ENCODE peak calls at places on chromosomes 5 and 9, in nine cellular contexts. D is A549, I is stomach, F is tibial nerve, U is upper lobe of left lung, L is HepG2, Q is transverse colon, P is esophagus muscularis mucosa, W is GM12878. G is an unnamed sample.

GRCh38 chr5:7671420-7671819 is 179.5 kb downstream of the CFAP90 start:
- DNase-seq in F (no peak), L (no peak), U (no peak), P (no peak), W (no peak), D (no peak), Q (no peak), I (no peak), G (no peak)

GRCh38 chr9:77163889-77164288 is 13.4 kb upstream of the VPS13A start:
- DNase-seq in L (no peak), I (no peak), D (no peak), F (no peak), P (no peak), W (no peak), U (no peak), Q (no peak), G (no peak)

GRCh38 chr5:149035282-149035882 is 27.5 kb downstream of the SH3TC2 start:
- DNase-seq in W (no peak), D (peak), P (peak), U (peak), Q (peak), I (peak), F (peak), L (peak), G (peak)

GRCh38 chr9:95725045-95725444 is 150.4 kb upstream of the ERCC6L2 start:
- DNase-seq in U (no peak), W (no peak), D (no peak), L (peak), F (no peak), P (no peak), I (no peak), Q (no peak), G (no peak)

GRCh38 chr5:107796797-107797196 is 126.1 kb upstream of the EFNA5 start:
- DNase-seq in P (no peak), U (no peak), Q (no peak), W (no peak), D (no peak), F (no peak), L (no peak), I (no peak), G (no peak)

GRCh38 chr9:89413963-89414638 is 83.8 kb downstream of the SEMA4D start:
- DNase-seq in I (no peak), F (no peak), P (no peak), U (no peak), Q (no peak), L (no peak), W (no peak), D (no peak), G (no peak)

GRCh38 chr5:43389679-43390329 is 22.4 kb downstream of the CCL28 start:
- DNase-seq in U (no peak), L (peak), W (peak), P (peak), F (peak), D (peak), I (peak), Q (peak), G (no peak)

GRCh38 chr9:98430535-98430934 is 175.1 kb upstream of the TBC1D2 start:
- DNase-seq in F (peak), L (no peak), D (no peak), W (no peak), Q (peak), U (no peak), P (no peak), I (no peak), G (no peak)

GRCh38 chr5:79976759-79977515 is 14.1 kb downstream of the MTX3 start:
- DNase-seq in F (no peak), L (no peak), D (no peak), Q (no peak), W (no peak), U (no peak), I (no peak), P (no peak), G (no peak)

GRCh38 chr5:149450199-149450598 is 71.1 kb upstream of the IL17B start:
- DNase-seq in I (peak), D (no peak), Q (peak), F (no peak), W (no peak), U (no peak), P (no peak), L (no peak), G (peak)

GRCh38 chr5:553874-554273 is 29.6 kb upstream of the SLC9A3 start:
- DNase-seq in L (no peak), F (no peak), D (peak), U (peak), Q (peak), P (no peak), W (no peak), I (peak), G (peak)

GRCh38 chr5:111999286-111999685 is 242.3 kb upstream of the NREP start:
- DNase-seq in U (no peak), W (no peak), P (no peak), F (no peak), Q (no peak), L (no peak), D (no peak), I (no peak), G (no peak)

GRCh38 chr5:141100243-141100805 is at the start of gene PCDHB3:
- DNase-seq in W (no peak), P (no peak), D (peak), L (peak), F (peak), Q (no peak), U (no peak), I (no peak), G (peak)

GRCh38 chr5:57900356-57900944 is 417.8 kb upstream of the ACTBL2 start:
- DNase-seq in I (no peak), L (no peak), Q (no peak), P (no peak), D (no peak), F (no peak), U (no peak), W (no peak), G (no peak)

GRCh38 chr9:123561055-123561454 is 205.1 kb downstream of the CRB2 start:
- DNase-seq in D (no peak), I (no peak), U (no peak), Q (no peak), P (no peak), L (no peak), F (no peak), W (no peak), G (no peak)

GRCh38 chr9:35660966-35661413 is 2.9 kb downstream of the CCDC107 start:
- DNase-seq in L (peak), F (no peak), U (peak), Q (peak), P (no peak), D (peak), I (peak), W (no peak), G (no peak)

GRCh38 chr9:127714916-127715442 is 484 bp downstream of the PTRH1 start:
- DNase-seq in I (peak), W (no peak), U (peak), F (no peak), L (no peak), Q (peak), D (no peak), P (no peak), G (no peak)

GRCh38 chr9:92384373-92384772 is 20.0 kb downstream of the OGN start:
- DNase-seq in W (no peak), Q (no peak), I (no peak), D (no peak), U (no peak), F (no peak), L (no peak), P (no peak), G (no peak)

GRCh38 chr9:79120533-79121315 is 451.0 kb upstream of the TLE4 start:
- DNase-seq in F (no peak), Q (no peak), U (no peak), I (no peak), L (no peak), D (no peak), P (no peak), W (no peak), G (no peak)

GRCh38 chr5:33892419-33893151 is 795 bp upstream of the ADAMTS12 start:
- DNase-seq in D (peak), I (peak), W (no peak), L (peak), Q (peak), U (no peak), P (no peak), F (peak), G (peak)

GRCh38 chr5:41336471-41336870 is 123.1 kb upstream of the C6 start:
- DNase-seq in W (no peak), F (no peak), P (no peak), Q (no peak), I (no peak), D (no peak), L (no peak), U (no peak), G (no peak)

GRCh38 chr5:87900419-87900818 is 368.2 kb downstream of the TMEM161B start:
- DNase-seq in W (no peak), P (no peak), I (no peak), Q (no peak), D (no peak), U (no peak), F (no peak), L (no peak), G (no peak)

GRCh38 chr5:77560677-77561263 is 68.7 kb upstream of the WDR41 start:
- DNase-seq in L (peak), P (no peak), F (no peak), W (peak), U (no peak), D (peak), I (no peak), Q (no peak), G (no peak)

GRCh38 chr5:138352071-138352721 is at the start of gene KDM3B:
- DNase-seq in I (peak), Q (peak), D (peak), L (peak), F (peak), U (peak), W (peak), P (no peak), G (peak)

GRCh38 chr9:90547896-90548295 is 94.7 kb downstream of the DIRAS2 start:
- DNase-seq in L (no peak), D (no peak), P (no peak), F (no peak), I (no peak), U (no peak), Q (no peak), W (no peak), G (no peak)

GRCh38 chr9:105458404-105458803 is 10.6 kb downstream of the FSD1L start:
- DNase-seq in Q (no peak), I (no peak), U (no peak), D (no peak), W (no peak), F (no peak), L (no peak), P (no peak), G (no peak)

GRCh38 chr5:143395638-143396352 is 7.7 kb downstream of the NR3C1 start:
- DNase-seq in W (no peak), P (no peak), U (no peak), F (no peak), D (no peak), L (no peak), I (no peak), Q (no peak), G (no peak)

GRCh38 chr5:154461531-154461930 is 15.7 kb downstream of the SAP30L start:
- DNase-seq in L (no peak), U (no peak), W (no peak), F (no peak), Q (no peak), D (peak), I (no peak), P (no peak), G (no peak)

GRCh38 chr5:64690417-64691151 is at the start of gene SHISAL2B:
- DNase-seq in P (no peak), U (peak), L (no peak), I (no peak), D (peak), F (no peak), Q (no peak), W (no peak), G (peak)

GRCh38 chr9:106921341-106921899 is 58.5 kb downstream of the ZNF462 start:
- DNase-seq in I (no peak), L (peak), D (no peak), Q (peak), U (no peak), W (no peak), F (peak), P (no peak), G (peak)

GRCh38 chr5:158546080-158546479 is 553.6 kb downstream of the EBF1 start:
- DNase-seq in F (no peak), L (no peak), W (no peak), I (no peak), P (no peak), D (no peak), U (no peak), Q (no peak), G (no peak)

GRCh38 chr5:64074533-64074932 is 91.1 kb upstream of the RNF180 start:
- DNase-seq in L (peak), W (no peak), Q (no peak), P (no peak), D (peak), U (no peak), F (no peak), I (no peak), G (no peak)

GRCh38 chr5:18985397-18985796 is 1002.6 kb downstream of the CDH18 start:
- DNase-seq in L (no peak), F (no peak), P (no peak), I (no peak), W (no peak), U (no peak), D (no peak), Q (no peak), G (no peak)

GRCh38 chr5:54760182-54760935 is 225.0 kb downstream of the ESM1 start:
- DNase-seq in W (no peak), U (no peak), P (peak), Q (no peak), F (no peak), L (no peak), I (no peak), D (no peak), G (no peak)

GRCh38 chr5:99437986-99438385 is 509.2 kb upstream of the CHD1 start:
- DNase-seq in L (no peak), U (no peak), I (no peak), D (no peak), P (no peak), Q (no peak), F (no peak), W (no peak), G (no peak)

GRCh38 chr9:102975246-102975645 is 19.9 kb upstream of the CYLC2 start:
- DNase-seq in I (no peak), U (no peak), D (no peak), W (no peak), L (no peak), Q (no peak), F (no peak), P (no peak), G (no peak)

DNA sequence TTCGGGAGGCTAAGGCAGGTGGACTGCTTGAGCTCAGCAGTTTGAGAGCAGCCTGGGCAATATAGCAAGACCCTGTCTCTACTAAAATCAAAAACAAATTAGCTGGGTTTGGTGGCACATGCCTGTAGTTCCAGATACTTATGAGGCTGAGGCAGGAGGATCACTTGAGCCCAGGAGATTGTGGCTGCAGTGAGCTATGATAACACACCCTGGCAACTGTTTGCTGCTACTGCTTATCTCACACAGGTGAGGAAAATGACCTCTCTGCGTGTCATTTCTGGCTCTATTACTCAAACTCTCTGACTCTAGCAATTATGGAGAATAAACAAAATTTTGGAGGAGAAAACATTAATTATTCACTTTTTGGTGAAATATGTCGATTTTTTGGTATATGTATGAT is 45.3 kb upstream of the TMC1 start:
- DNase-seq in D (no peak), I (peak), Q (no peak), W (no peak), F (no peak), U (no peak), L (no peak), P (no peak), G (no peak)
- TF ChIP-seq EP300 in D (no peak), I (no peak), Q (no peak), W (no peak), F (no peak), U (no peak), L (no peak), P (no peak), G (no peak)

DNA sequence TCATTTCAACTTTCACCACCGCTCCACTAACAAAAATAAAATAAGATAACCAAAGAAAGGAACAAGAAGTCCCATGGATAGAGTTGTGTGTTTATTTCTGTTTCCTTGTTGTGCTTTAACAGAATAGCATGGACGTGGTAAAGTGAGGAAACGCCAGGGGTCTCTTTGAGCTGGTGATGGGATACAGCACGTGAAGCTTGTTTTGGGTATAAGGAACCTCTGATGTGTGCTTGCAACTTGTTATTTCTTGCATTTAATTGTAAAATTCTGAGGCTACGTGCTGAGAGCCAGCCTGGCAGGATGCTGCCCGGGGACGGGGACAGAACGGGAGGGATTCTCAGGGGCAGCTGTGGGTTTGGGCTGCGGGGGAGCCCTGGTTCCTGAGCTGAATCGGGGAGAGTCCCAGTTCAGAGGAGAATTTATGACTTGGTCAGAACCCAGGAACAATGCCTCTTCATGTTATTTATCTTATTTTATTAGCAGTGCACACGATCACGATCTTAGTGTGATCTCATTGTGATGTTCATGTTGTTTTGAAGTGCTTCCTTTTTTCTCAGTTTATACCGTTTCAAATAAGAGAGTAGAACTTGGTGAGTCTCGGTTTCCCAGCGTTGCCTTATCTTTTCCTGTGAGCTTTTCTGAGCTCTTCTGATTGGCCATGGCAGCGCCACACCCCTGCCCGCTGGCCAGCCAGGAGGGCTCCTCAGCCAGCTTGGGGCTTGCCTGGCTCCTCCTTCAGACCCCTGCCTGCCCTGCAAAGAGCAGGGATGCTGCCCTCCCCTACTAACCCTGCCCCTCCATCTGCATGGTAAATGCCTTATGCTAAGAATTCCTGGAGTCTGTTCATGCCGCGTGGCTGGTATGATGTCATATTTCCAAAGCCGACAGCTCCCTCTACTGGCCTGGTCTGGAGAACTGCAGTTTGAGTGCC is 63.6 kb downstream of the ANKRD33B start:
- DNase-seq in F (peak), D (peak), P (peak), Q (peak), L (peak), W (peak), U (peak), I (peak), G (peak)
- TF ChIP-seq POLR2A in F (no peak), D (no peak), P (no peak), Q (no peak), L (no peak), W (peak), U (no peak), I (no peak), G (no peak)

GRCh38 chr5:156647034-156647451 is 203.1 kb upstream of the PPP1R2B start:
- DNase-seq in P (no peak), D (peak), L (peak), F (no peak), I (no peak), W (no peak), Q (no peak), U (no peak), G (no peak)
- TF ChIP-seq EP300 in P (no peak), D (no peak), L (no peak), F (no peak), I (no peak), W (no peak), Q (no peak), U (no peak), G (no peak)

GRCh38 chr5:56567278-56567677 is 248.1 kb upstream of the MAP3K1 start:
- DNase-seq in L (no peak), Q (no peak), F (no peak), U (no peak), W (no peak), P (no peak), I (no peak), D (no peak), G (no peak)

GRCh38 chr5:56565693-56566092 is 249.7 kb upstream of the MAP3K1 start:
- DNase-seq in I (no peak), F (no peak), Q (no peak), U (no peak), L (no peak), P (no peak), D (no peak), W (no peak), G (no peak)

GRCh38 chr5:56566374-56567249 is 248.7 kb upstream of the MAP3K1 start:
- DNase-seq in L (peak), U (no peak), Q (no peak), D (no peak), P (no peak), I (no peak), W (no peak), F (no peak), G (no peak)

GRCh38 chr5:56569576-56569975 is 245.8 kb upstream of the MAP3K1 start:
- DNase-seq in W (no peak), L (no peak), P (no peak), D (no peak), F (no peak), I (no peak), U (no peak), Q (no peak), G (no peak)

GRCh38 chr5:56569051-56569450 is 246.3 kb upstream of the MAP3K1 start:
- DNase-seq in I (no peak), Q (no peak), D (no peak), W (no peak), P (no peak), L (no peak), U (no peak), F (no peak), G (no peak)
- TF ChIP-seq POLR2A in I (no peak), Q (no peak), D (no peak), W (no peak), P (no peak), L (no peak), U (no peak), F (no peak), G (no peak)

GRCh38 chr5:94218374-94218773 is 400.0 kb downstream of the KIAA0825 start:
- DNase-seq in U (no peak), F (no peak), Q (no peak), D (peak), I (no peak), W (no peak), P (no peak), L (peak), G (no peak)
- TF ChIP-seq EP300 in U (no peak), F (no peak), Q (no peak), D (peak), I (no peak), W (no peak), P (no peak), L (no peak), G (no peak)

GRCh38 chr5:173778784-173779304 is 109.3 kb upstream of the CPEB4 start:
- DNase-seq in P (no peak), W (no peak), L (no peak), U (no peak), F (no peak), D (peak), I (peak), Q (no peak), G (no peak)
- TF ChIP-seq POLR2A in P (no peak), W (no peak), L (no peak), U (no peak), F (no peak), D (no peak), I (no peak), Q (no peak), G (no peak)

GRCh38 chr9:86328153-86328552 is 26.1 kb downstream of the TUT7 start:
- DNase-seq in F (no peak), W (no peak), P (no peak), Q (no peak), I (no peak), U (no peak), D (no peak), L (no peak), G (no peak)
- TF ChIP-seq EP300 in F (no peak), W (no peak), P (no peak), Q (no peak), I (no peak), U (no peak), D (no peak), L (no peak), G (no peak)

GRCh38 chr5:14036514-14036913 is 92.0 kb upstream of the DNAH5 start:
- DNase-seq in I (no peak), D (peak), F (no peak), L (no peak), P (no peak), W (no peak), U (no peak), Q (no peak), G (no peak)
- TF ChIP-seq POLR2A in I (no peak), D (no peak), F (no peak), L (no peak), P (no peak), W (no peak), U (no peak), Q (no peak), G (no peak)